ENCODE peak calls at places on chromosomes 12 and 14, in eight cellular contexts. V is hypothalamus; Q is cardiac fibroblast; Z is Kasumi-1; W is brain microvascular endothelial cell; G is activated naive CD4-positive, alpha-beta T cell; R is caudate nucleus; A is neural crest cell. U is an unnamed sample.
A peak's percentile ranks its signal among the peaks of the same experiment; 100 is the strongest.

GRCh38 chr12:13288937-13289643 is 92.6 kb downstream of the EMP1 start:
- DNase-seq in G (no peak), V (no peak), W (no peak), R (no peak), A (no peak), Q (no peak), Z (no peak), U (no peak)

GRCh38 chr14:73935666-73936065 is 14.2 kb downstream of the FAM161B start:
- DNase-seq in A (no peak), W (no peak), G (no peak), V (no peak), Q (peak; percentile 26), Z (peak; percentile 35), R (no peak), U (peak; percentile 19)

GRCh38 chr14:104066719-104067118 is 18.8 kb upstream of the ASPG start:
- DNase-seq in Z (no peak), G (no peak), V (no peak), W (no peak), Q (no peak), R (no peak), A (no peak), U (no peak)

GRCh38 chr12:98594050-98594853 is 766 bp downstream of the SLC25A3 start:
- DNase-seq in G (peak; percentile 27), R (no peak), Z (no peak), Q (peak; percentile 24), A (no peak), V (no peak), W (no peak), U (no peak)

GRCh38 chr12:7994731-7995205 is 37.7 kb upstream of the FOXJ2 start:
- DNase-seq in Q (peak; percentile 83), W (peak; percentile 57), A (no peak), G (no peak), V (no peak), R (no peak), Z (no peak), U (no peak)

GRCh38 chr12:52655720-52656124 is 3.7 kb upstream of the KRT2 start:
- DNase-seq in W (no peak), V (no peak), G (no peak), A (no peak), R (no peak), Q (no peak), Z (no peak), U (no peak)

GRCh38 chr14:102462391-102462790 is 47.2 kb downstream of the ANKRD9 start:
- DNase-seq in V (no peak), Z (no peak), G (no peak), W (no peak), A (no peak), R (no peak), Q (no peak), U (no peak)

GRCh38 chr12:27952510-27952909 is 20.0 kb downstream of the PTHLH start:
- DNase-seq in Z (no peak), A (no peak), V (no peak), Q (no peak), W (no peak), G (no peak), R (no peak), U (no peak)

GRCh38 chr12:65881965-65882413 is 57.7 kb downstream of the HMGA2 start:
- DNase-seq in W (no peak), G (no peak), V (peak; percentile 10), Z (peak; percentile 73), R (no peak), A (no peak), Q (peak; percentile 61), U (no peak)

GRCh38 chr14:57898837-57899572 is 33.1 kb upstream of the SLC35F4 start:
- DNase-seq in A (no peak), W (no peak), Z (no peak), Q (no peak), R (no peak), G (no peak), V (no peak), U (no peak)

GRCh38 chr12:85280138-85280983 is at the start of gene ALX1:
- DNase-seq in G (no peak), A (peak; percentile 67), Z (no peak), Q (peak; percentile 14), V (no peak), R (no peak), W (peak; percentile 60), U (peak; percentile 80)

GRCh38 chr12:92602476-92602875 is 100.3 kb upstream of the PLEKHG7 start:
- DNase-seq in Z (no peak), G (no peak), Q (peak; percentile 99), W (peak; percentile 69), A (no peak), V (no peak), R (no peak), U (no peak)

GRCh38 chr12:37541356-37541755 is 775.2 kb upstream of the ALG10B start:
- DNase-seq in G (no peak), R (no peak), Q (no peak), Z (no peak), A (no peak), V (no peak), W (no peak), U (no peak)

GRCh38 chr14:99663716-99664635 is 19.0 kb downstream of the HHIPL1 start:
- DNase-seq in W (no peak), R (no peak), Z (no peak), A (peak; percentile 64), Q (no peak), G (no peak), V (no peak), U (no peak)

GRCh38 chr14:50599700-50600444 is 39.9 kb downstream of the ATL1 start:
- DNase-seq in Z (peak; percentile 58), G (no peak), R (no peak), A (no peak), Q (peak; percentile 72), W (peak; percentile 31), V (no peak), U (no peak)

GRCh38 chr12:89225401-89225800 is 126.9 kb downstream of the DUSP6 start:
- DNase-seq in A (no peak), Q (peak; percentile 94), Z (no peak), G (peak; percentile 22), R (no peak), W (peak; percentile 45), V (no peak), U (no peak)

GRCh38 chr14:69077841-69078240 is 75.1 kb downstream of the DCAF5 start:
- DNase-seq in G (no peak), V (no peak), A (no peak), Z (no peak), W (peak; percentile 88), Q (peak; percentile 94), R (no peak), U (no peak)